ENCODE peak calls at places on chromosomes 3 and 15, in nine cellular contexts. S, O, M, K, Q, C, G, I and N are unnamed samples. For H3K4me1, the result is how much of the 10 kb centered on the place peaks cover.

GRCh38 chr3:127779747-127780146 is 42.6 kb downstream of the MGLL start:
- DNase-seq in S (no peak), O (no peak), M (no peak), K (peak), Q (peak), C (peak), G (no peak), I (no peak), N (peak)

GRCh38 chr15:48352474-48353072 is 21.3 kb downstream of the DUT start:
- DNase-seq in S (peak), O (peak), M (peak), K (peak), Q (peak), C (peak), G (peak), I (no peak), N (no peak)

GRCh38 chr3:195443391-195443989 is 670 bp upstream of the ACAP2 start:
- DNase-seq in S (no peak), O (no peak), M (no peak), K (no peak), Q (no peak), C (no peak), G (no peak), I (no peak), N (no peak)

GRCh38 chr3:182392182-182392917 is 401.0 kb upstream of the ATP11B start:
- DNase-seq in S (no peak), O (no peak), M (no peak), K (no peak), Q (no peak), C (no peak), G (no peak), I (no peak), N (no peak)

GRCh38 chr3:57787867-57788623 is 31.9 kb downstream of the SLMAP start:
- DNase-seq in S (no peak), O (no peak), M (no peak), K (no peak), Q (no peak), C (peak), G (peak), I (no peak), N (peak)

GRCh38 chr3:138389841-138390581 is 41.6 kb downstream of the MRAS start:
- DNase-seq in S (no peak), O (no peak), M (peak), K (no peak), Q (peak), C (peak), G (no peak), I (no peak), N (peak)

GRCh38 chr3:63936929-63937328 is 24.7 kb upstream of the SCAANT1 start:
- DNase-seq in S (no peak), O (no peak), M (no peak), K (no peak), Q (no peak), C (no peak), G (peak), I (no peak), N (no peak)

GRCh38 chr3:155744626-155745324 is at the start of gene PLCH1:
- DNase-seq in S (peak), O (peak), M (peak), K (peak), Q (peak), C (peak), G (peak), I (no peak), N (peak)

GRCh38 chr15:63339006-63339766 is 42.5 kb downstream of the CA12 start:
- DNase-seq in S (no peak), O (no peak), M (no peak), K (no peak), Q (no peak), C (peak), G (no peak), I (no peak), N (peak)

GRCh38 chr3:12750223-12750622 is 8.8 kb downstream of the TMEM40 start:
- DNase-seq in S (no peak), O (peak), M (peak), K (no peak), Q (peak), C (peak), G (no peak), I (no peak), N (peak)

GRCh38 chr3:128335621-128336296 is 130.9 kb downstream of the DNAJB8 start:
- DNase-seq in S (no peak), O (peak), M (no peak), K (no peak), Q (no peak), C (no peak), G (no peak), I (no peak), N (peak)

GRCh38 chr3:153673853-153674252 is 447.3 kb upstream of the ARHGEF26 start:
- DNase-seq in S (no peak), O (no peak), M (no peak), K (no peak), Q (no peak), C (no peak), G (no peak), I (no peak), N (no peak)

DNA sequence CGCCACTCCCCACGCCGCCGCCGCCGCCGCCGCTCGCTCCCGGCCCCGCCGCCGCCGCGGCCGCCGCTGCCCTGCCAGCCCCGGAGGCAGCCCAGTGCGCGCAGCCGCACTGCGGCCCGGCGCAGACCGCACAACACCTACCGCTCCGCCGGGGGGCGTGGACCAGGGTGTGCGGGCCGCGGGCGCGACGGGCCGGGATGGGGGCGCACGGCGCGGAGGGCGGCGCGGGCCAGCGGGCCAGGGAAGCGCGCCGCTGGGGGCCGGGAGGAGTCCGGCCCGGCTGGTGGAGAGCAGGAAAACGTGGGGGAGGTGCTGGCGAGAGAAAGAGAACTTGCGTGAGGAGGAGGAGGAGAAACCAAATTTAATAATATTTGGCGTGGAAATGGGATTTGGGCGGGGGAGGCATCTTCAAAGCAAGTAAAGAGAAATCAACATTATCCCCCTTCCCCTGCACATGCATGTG is at the start of gene RFX7:
- DNase-seq in S (peak), O (peak), M (peak), K (peak), Q (peak), C (peak), G (peak), I (no peak), N (no peak)
- H3K4me1 ChIP-seq in S (under half), O (under half), M (under half), K (under half), Q (under half), C (under half), G (under half), I (under half), N (under half)

GRCh38 chr15:76341366-76342045 is 4.9 kb downstream of the ISL2 start:
- DNase-seq in S (peak), O (peak), M (no peak), K (no peak), Q (no peak), C (no peak), G (peak), I (no peak), N (no peak)

GRCh38 chr15:76340802-76341365 is 4.3 kb downstream of the ISL2 start:
- DNase-seq in S (peak), O (peak), M (no peak), K (peak), Q (no peak), C (no peak), G (no peak), I (no peak), N (no peak)

GRCh38 chr15:76342382-76343201 is 6.0 kb downstream of the ISL2 start:
- DNase-seq in S (peak), O (no peak), M (no peak), K (no peak), Q (no peak), C (no peak), G (peak), I (no peak), N (no peak)

GRCh38 chr15:76343313-76343996 is 6.9 kb downstream of the ISL2 start:
- DNase-seq in S (no peak), O (no peak), M (no peak), K (no peak), Q (no peak), C (no peak), G (no peak), I (no peak), N (no peak)

GRCh38 chr15:76342046-76342381 is 5.4 kb downstream of the ISL2 start:
- DNase-seq in S (no peak), O (no peak), M (no peak), K (no peak), Q (no peak), C (no peak), G (no peak), I (no peak), N (no peak)
- H3K27ac ChIP-seq in S (no peak), O (no peak), M (no peak), K (no peak), Q (no peak), C (no peak), G (no peak), I (no peak), N (no peak)

GRCh38 chr15:92162657-92163056 is 231.0 kb upstream of the ST8SIA2 start:
- DNase-seq in S (no peak), O (no peak), M (peak), K (no peak), Q (no peak), C (no peak), G (no peak), I (no peak), N (no peak)
- H3K4me1 ChIP-seq in S (under half), O (under half), M (under half), K (under half), Q (under half), C (under half), G (under half), I (under half), N (under half)

GRCh38 chr3:40299721-40300335 is 9.7 kb upstream of the EIF1B start:
- DNase-seq in S (no peak), O (no peak), M (peak), K (no peak), Q (peak), C (peak), G (no peak), I (no peak), N (no peak)
- H3K27ac ChIP-seq in S (no peak), O (no peak), M (no peak), K (peak), Q (peak), C (peak), G (peak), I (no peak), N (no peak)

GRCh38 chr3:71512544-71512943 is 71.0 kb downstream of the FOXP1 start:
- DNase-seq in S (no peak), O (no peak), M (no peak), K (no peak), Q (no peak), C (no peak), G (no peak), I (no peak), N (no peak)
- H3K4me1 ChIP-seq in S (under half), O (under half), M (under half), K (under half), Q (under half), C (under half), G (under half), I (half or more), N (under half)

GRCh38 chr15:67885848-67886247 is 46.0 kb upstream of the RNU6-1 start:
- DNase-seq in S (no peak), O (no peak), M (no peak), K (no peak), Q (no peak), C (no peak), G (no peak), I (no peak), N (no peak)

GRCh38 chr15:67882487-67883227 is 42.8 kb upstream of the RNU6-1 start:
- DNase-seq in S (no peak), O (no peak), M (peak), K (no peak), Q (peak), C (peak), G (no peak), I (peak), N (no peak)

GRCh38 chr15:67884009-67884408 is 44.2 kb upstream of the RNU6-1 start:
- DNase-seq in S (no peak), O (no peak), M (no peak), K (no peak), Q (no peak), C (no peak), G (no peak), I (no peak), N (no peak)

GRCh38 chr15:67883228-67883773 is 43.5 kb upstream of the RNU6-1 start:
- DNase-seq in S (no peak), O (no peak), M (no peak), K (no peak), Q (no peak), C (no peak), G (no peak), I (peak), N (no peak)

GRCh38 chr15:67884514-67885225 is 44.8 kb upstream of the RNU6-1 start:
- DNase-seq in S (peak), O (peak), M (peak), K (peak), Q (peak), C (peak), G (peak), I (peak), N (peak)
- H3K27ac ChIP-seq in S (peak), O (peak), M (no peak), K (peak), Q (peak), C (peak), G (no peak), I (peak), N (peak)

DNA sequence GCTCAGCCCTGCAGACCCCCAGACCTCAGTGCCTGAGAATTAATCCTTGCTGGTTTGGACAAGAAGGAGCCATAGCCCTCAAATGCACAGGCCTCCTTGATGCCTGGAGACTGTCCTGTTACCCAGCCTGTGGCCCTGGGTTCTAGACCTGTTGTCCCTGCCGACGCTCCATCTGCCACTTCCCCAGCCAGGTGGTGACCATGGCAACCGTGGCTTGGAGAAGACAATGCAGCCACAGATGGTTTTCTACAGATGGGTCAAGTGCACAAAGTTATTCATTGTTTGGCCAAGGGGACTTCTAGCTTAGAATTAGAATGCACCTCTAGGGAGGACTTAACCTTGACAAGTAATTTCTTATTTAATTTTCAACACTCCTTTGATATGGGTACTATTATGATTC is 297.1 kb downstream of the UACA start:
- DNase-seq in S (no peak), O (no peak), M (no peak), K (peak), Q (no peak), C (no peak), G (no peak), I (no peak), N (no peak)
- H3K4me1 ChIP-seq in S (under half), O (under half), M (under half), K (under half), Q (under half), C (under half), G (under half), I (under half), N (under half)

GRCh38 chr15:57019496-57020160 is 101.2 kb downstream of the TCF12 start:
- DNase-seq in S (no peak), O (no peak), M (no peak), K (no peak), Q (no peak), C (no peak), G (no peak), I (no peak), N (no peak)
- H3K27ac ChIP-seq in S (no peak), O (no peak), M (no peak), K (no peak), Q (peak), C (no peak), G (peak), I (no peak), N (no peak)

GRCh38 chr3:20040476-20041196 is 390 bp downstream of the KAT2B start:
- DNase-seq in S (peak), O (peak), M (peak), K (peak), Q (peak), C (peak), G (peak), I (peak), N (peak)
- H3K4me1 ChIP-seq in S (under half), O (under half), M (under half), K (half or more), Q (under half), C (under half), G (under half), I (half or more), N (under half)

GRCh38 chr3:14283092-14283820 is 104.6 kb downstream of the LSM3 start:
- DNase-seq in S (no peak), O (no peak), M (no peak), K (no peak), Q (no peak), C (no peak), G (no peak), I (no peak), N (no peak)
- H3K27ac ChIP-seq in S (no peak), O (no peak), M (no peak), K (no peak), Q (no peak), C (no peak), G (no peak), I (no peak), N (no peak)